ENCODE peak calls at places on chromosomes 16 and 17, in ten cellular contexts. N, E, C, Y, T, F, V, G, I and R are unnamed samples.

GRCh38 chr17:29357821-29358232 is 32.3 kb upstream of the TAOK1 start:
- DNase-seq in F (no peak), G (no peak), N (peak; percentile 68), I (no peak), E (no peak), C (no peak), V (no peak), T (no peak), Y (no peak), R (no peak)

GRCh38 chr16:89246903-89247733 is 29.6 kb downstream of the ZNF778 start:
- DNase-seq in G (peak; percentile 74), I (peak; percentile 98), T (peak; percentile 98), C (peak; percentile 11), E (peak; percentile 79), N (peak; percentile 87), Y (peak; percentile 56), F (peak; percentile 96), V (peak; percentile 67), R (peak; percentile 96)

GRCh38 chr16:2019500-2019899 is at the start of gene NPW:
- DNase-seq in V (no peak), E (peak; percentile 18), N (no peak), F (no peak), T (peak; percentile 74), G (peak; percentile 36), I (no peak), Y (no peak), C (no peak), R (no peak)

GRCh38 chr16:71367243-71367976 is 8.9 kb downstream of the CALB2 start:
- DNase-seq in I (no peak), T (peak; percentile 71), E (peak; percentile 25), Y (peak; percentile 62), G (peak; percentile 69), V (no peak), F (peak; percentile 44), N (peak; percentile 49), C (no peak), R (no peak)

GRCh38 chr16:27161398-27161797 is 41.9 kb upstream of the KDM8 start:
- DNase-seq in E (no peak), I (no peak), T (no peak), F (no peak), C (no peak), G (peak; percentile 27), Y (no peak), V (no peak), N (no peak), R (no peak)

GRCh38 chr17:64064331-64064730 is 43.9 kb upstream of the ICAM2 start:
- DNase-seq in C (no peak), E (no peak), I (no peak), F (no peak), N (no peak), G (no peak), T (no peak), Y (no peak), V (no peak), R (no peak)

GRCh38 chr17:9512323-9513168 is 63.1 kb downstream of the STX8 start:
- DNase-seq in I (no peak), F (no peak), N (peak; percentile 86), T (no peak), E (no peak), Y (no peak), C (no peak), V (peak; percentile 26), G (no peak), R (no peak)

GRCh38 chr17:63423251-63423950 is 22.7 kb downstream of the CYB561 start:
- DNase-seq in F (no peak), G (no peak), Y (no peak), I (no peak), V (no peak), E (no peak), C (no peak), N (no peak), T (no peak), R (no peak)

GRCh38 chr16:30429678-30430427 is at the start of gene DCTPP1:
- DNase-seq in F (peak; percentile 98), I (peak; percentile 98), C (peak; percentile 94), V (peak; percentile 93), Y (peak; percentile 100), E (peak; percentile 99), G (peak; percentile 100), T (peak; percentile 98), N (peak; percentile 99), R (peak; percentile 95)

GRCh38 chr17:46003907-46004748 is 5.1 kb downstream of the STH start:
- DNase-seq in C (no peak), N (no peak), V (no peak), Y (no peak), G (no peak), I (no peak), E (no peak), F (no peak), T (no peak), R (no peak)

GRCh38 chr16:80803341-80804060 is 897 bp downstream of the CDYL2 start:
- DNase-seq in E (no peak), Y (peak; percentile 40), N (peak; percentile 24), I (no peak), T (peak; percentile 81), C (no peak), G (no peak), V (no peak), F (no peak), R (no peak)

GRCh38 chr16:24035127-24035842 is 199.5 kb downstream of the PRKCB start:
- DNase-seq in I (no peak), F (no peak), C (no peak), G (no peak), E (no peak), T (no peak), Y (no peak), N (no peak), V (no peak), R (no peak)

GRCh38 chr17:61761827-61762226 is 101.5 kb downstream of the BRIP1 start:
- DNase-seq in T (no peak), V (no peak), Y (no peak), N (no peak), G (no peak), C (no peak), E (no peak), I (no peak), F (no peak), R (no peak)

GRCh38 chr16:9091867-9092281 is 430 bp downstream of the HAPSTR1 start:
- DNase-seq in N (no peak), G (peak; percentile 52), T (peak; percentile 83), I (peak; percentile 13), E (no peak), F (peak; percentile 31), Y (no peak), V (no peak), C (no peak), R (peak; percentile 81)

GRCh38 chr17:77828749-77829539 is 129.6 kb upstream of the TNRC6C start:
- DNase-seq in C (no peak), G (no peak), V (no peak), T (peak; percentile 54), Y (no peak), N (no peak), F (no peak), I (no peak), E (no peak), R (peak; percentile 41)

GRCh38 chr17:48494335-48494734 is 36.5 kb downstream of the HOXB1 start:
- DNase-seq in V (no peak), Y (no peak), C (no peak), T (no peak), N (peak; percentile 81), I (no peak), G (no peak), E (no peak), F (no peak), R (no peak)

GRCh38 chr17:80494547-80494946 is 18.1 kb upstream of the NPTX1 start:
- DNase-seq in G (no peak), T (no peak), E (no peak), F (no peak), C (no peak), Y (no peak), V (no peak), N (no peak), I (no peak), R (no peak)

GRCh38 chr17:28405632-28406477 is at the start of gene SLC46A1:
- DNase-seq in G (peak; percentile 54), E (peak; percentile 56), C (no peak), Y (peak; percentile 62), N (peak; percentile 10), V (no peak), F (peak; percentile 73), I (no peak), T (peak; percentile 79), R (peak; percentile 82)

GRCh38 chr16:70688266-70688742 is 2.5 kb upstream of the MTSS2 start:
- DNase-seq in N (peak; percentile 33), C (no peak), Y (no peak), T (no peak), G (no peak), V (peak; percentile 35), I (no peak), F (no peak), E (no peak), R (no peak)

GRCh38 chr17:15478845-15479244 is 11.4 kb upstream of the CDRT4 start:
- DNase-seq in T (no peak), E (no peak), N (no peak), C (no peak), Y (no peak), V (no peak), I (no peak), G (no peak), F (no peak), R (no peak)

GRCh38 chr16:67068212-67068753 is 39.3 kb downstream of the CBFB start:
- DNase-seq in G (no peak), C (no peak), N (peak; percentile 57), E (no peak), Y (no peak), F (no peak), V (no peak), I (no peak), T (no peak), R (no peak)

GRCh38 chr17:67441052-67441738 is 64.1 kb downstream of the PITPNC1 start:
- DNase-seq in G (peak; percentile 40), Y (no peak), V (no peak), N (peak; percentile 86), F (peak; percentile 24), T (peak; percentile 88), I (peak; percentile 22), C (peak; percentile 60), E (no peak), R (no peak)

GRCh38 chr17:72107100-72107499 is 13.7 kb upstream of the SOX9 start:
- DNase-seq in V (no peak), F (no peak), T (no peak), N (no peak), G (no peak), Y (no peak), E (no peak), I (no peak), C (no peak), R (no peak)

GRCh38 chr17:4502466-4503154 is 3.9 kb downstream of the SPNS2 start:
- DNase-seq in N (no peak), V (no peak), C (no peak), G (no peak), T (no peak), I (no peak), Y (no peak), E (no peak), F (no peak), R (no peak)

GRCh38 chr16:4691666-4692412 is 1.5 kb upstream of the NUDT16L1 start:
- DNase-seq in T (no peak), C (no peak), E (no peak), F (no peak), Y (no peak), V (no peak), I (no peak), N (no peak), G (no peak), R (peak; percentile 60)

GRCh38 chr16:46748775-46749705 is 896 bp upstream of the MYLK3 start:
- DNase-seq in N (no peak), F (no peak), V (no peak), Y (no peak), E (peak; percentile 71), I (no peak), C (no peak), T (no peak), G (peak; percentile 17), R (peak; percentile 82)

GRCh38 chr16:5349661-5350060 is 252.1 kb upstream of the EEF2KMT start:
- DNase-seq in N (no peak), E (no peak), Y (no peak), F (no peak), C (no peak), T (no peak), I (no peak), G (no peak), V (no peak), R (no peak)

GRCh38 chr17:50259484-50260324 is 14.6 kb upstream of the TMEM92 start:
- DNase-seq in C (no peak), Y (no peak), G (no peak), V (no peak), N (no peak), T (no peak), I (no peak), E (no peak), F (no peak), R (peak; percentile 69)